ENCODE peak calls at places on chromosomes 6 and 20, in ten cellular contexts. U is heart right ventricle, K is cardiac muscle cell, F is heart left ventricle, Q is mammary epithelial cell, T is OCI-LY7, Y is stomach, A is tibial nerve, B is PC-9, G is prostate gland. O is an unnamed sample. For H3K4me1, the result is how much of the 10 kb centered on the place peaks cover.

GRCh38 chr6:165551828-165552227 is 111.2 kb downstream of the PDE10A start:
- DNase-seq in T (no peak), G (no peak), Y (no peak), B (no peak), U (no peak), A (no peak), F (no peak), Q (no peak), K (no peak), O (no peak)

GRCh38 chr6:119310486-119311036 is 39.0 kb downstream of the MAN1A1 start:
- DNase-seq in A (no peak), G (no peak), F (no peak), T (no peak), Q (no peak), U (no peak), Y (no peak), B (no peak), K (no peak), O (no peak)

GRCh38 chr6:109406196-109406595 is 23.9 kb upstream of the CD164 start:
- DNase-seq in U (no peak), A (no peak), Y (no peak), G (no peak), F (no peak), Q (peak), K (no peak), B (no peak), T (no peak), O (no peak)

GRCh38 chr6:149289192-149289741 is 28.2 kb upstream of the TAB2 start:
- DNase-seq in F (no peak), Y (no peak), A (no peak), Q (no peak), B (no peak), K (no peak), U (no peak), T (no peak), G (no peak), O (no peak)

GRCh38 chr6:103405321-103405720 is 1454.4 kb downstream of the HACE1 start:
- DNase-seq in F (no peak), Y (no peak), T (no peak), B (no peak), K (no peak), U (no peak), Q (no peak), G (no peak), A (no peak), O (no peak)

GRCh38 chr6:88780714-88781389 is 182.6 kb downstream of the RNGTT start:
- DNase-seq in Y (no peak), K (peak), B (peak), F (peak), G (peak), Q (peak), A (no peak), U (no peak), T (peak), O (peak)

GRCh38 chr20:52924411-52925271 is 47.5 kb upstream of the TSHZ2 start:
- DNase-seq in K (no peak), G (no peak), U (no peak), Q (peak), Y (no peak), A (no peak), B (no peak), F (no peak), T (no peak), O (no peak)

GRCh38 chr6:78947529-78947928 is 80.2 kb downstream of the IRAK1BP1 start:
- DNase-seq in Y (no peak), U (no peak), A (no peak), K (no peak), F (no peak), G (no peak), B (no peak), T (no peak), Q (no peak), O (no peak)

GRCh38 chr20:62977613-62978558 is 25.4 kb downstream of the SLC17A9 start:
- DNase-seq in B (no peak), F (no peak), Y (peak), T (peak), Q (no peak), A (no peak), K (no peak), U (no peak), G (no peak), O (no peak)

GRCh38 chr6:593907-594212 is 63.0 kb downstream of the HUS1B start:
- DNase-seq in Q (no peak), T (no peak), U (no peak), B (no peak), G (no peak), F (no peak), Y (no peak), K (no peak), A (no peak), O (no peak)

GRCh38 chr6:52532457-52532856 is 44.4 kb downstream of the TRAM2 start:
- DNase-seq in F (no peak), A (no peak), G (no peak), U (no peak), Y (no peak), K (no peak), B (no peak), T (no peak), Q (no peak), O (no peak)

GRCh38 chr6:37524025-37524647 is 24.4 kb upstream of the CCDC167 start:
- DNase-seq in K (no peak), F (no peak), Y (no peak), Q (no peak), T (no peak), U (no peak), A (no peak), G (no peak), B (no peak), O (no peak)

GRCh38 chr20:50226093-50226974 is 35.7 kb downstream of the CEBPB start:
- DNase-seq in U (no peak), Y (no peak), F (peak), K (no peak), A (peak), T (no peak), Q (no peak), B (no peak), G (no peak), O (peak)

GRCh38 chr20:48286571-48287551 is 501.6 kb upstream of the SULF2 start:
- DNase-seq in B (no peak), Q (no peak), G (no peak), U (no peak), A (no peak), K (no peak), Y (no peak), F (no peak), T (no peak), O (no peak)

GRCh38 chr6:38436726-38437465 is 202.8 kb downstream of the BTBD9 start:
- DNase-seq in A (no peak), K (no peak), U (no peak), Y (no peak), B (peak), F (no peak), T (no peak), Q (peak), G (no peak), O (no peak)

GRCh38 chr6:123393333-123393732 is 243.4 kb downstream of the TRDN start:
- DNase-seq in F (no peak), T (peak), G (no peak), B (no peak), A (no peak), Y (no peak), U (no peak), Q (no peak), K (no peak), O (no peak)

GRCh38 chr20:38617011-38617829 is 15.6 kb downstream of the ARHGAP40 start:
- DNase-seq in K (no peak), B (peak), U (no peak), T (no peak), G (no peak), Q (peak), F (no peak), Y (no peak), A (no peak), O (no peak)

GRCh38 chr6:137799950-137800568 is 67.0 kb upstream of the TNFAIP3 start:
- DNase-seq in Y (no peak), K (peak), Q (peak), U (no peak), B (no peak), G (peak), A (no peak), F (peak), T (peak), O (peak)

GRCh38 chr6:120764312-120764711 is 570.0 kb downstream of the TBC1D32 start:
- DNase-seq in B (no peak), A (no peak), T (no peak), F (no peak), U (no peak), G (no peak), K (no peak), Y (no peak), Q (peak), O (no peak)

GRCh38 chr6:21395121-21395520 is 198.4 kb upstream of the SOX4 start:
- DNase-seq in G (no peak), K (no peak), Y (no peak), T (no peak), B (peak), A (no peak), U (no peak), F (no peak), Q (peak), O (no peak)

GRCh38 chr6:13159295-13159694 is 169.0 kb downstream of the TBC1D7 start:
- DNase-seq in T (no peak), U (no peak), B (no peak), G (no peak), Q (no peak), F (no peak), A (no peak), K (no peak), Y (no peak), O (no peak)

GRCh38 chr6:117555262-117555849 is 47.0 kb downstream of the GOPC start:
- DNase-seq in K (no peak), G (no peak), T (no peak), F (no peak), Y (no peak), A (no peak), U (no peak), Q (peak), B (no peak), O (no peak)

GRCh38 chr6:132888701-132889100 is 74.3 kb downstream of the RPS12 start:
- DNase-seq in Q (no peak), B (no peak), F (no peak), A (no peak), G (no peak), T (no peak), U (no peak), K (no peak), Y (no peak), O (no peak)

GRCh38 chr6:91079939-91080338 is 493.1 kb upstream of the MAP3K7 start:
- DNase-seq in B (no peak), K (no peak), F (no peak), G (no peak), Q (no peak), Y (no peak), T (no peak), U (no peak), A (no peak), O (no peak)

GRCh38 chr6:136749359-136749758 is 42.9 kb downstream of the MAP3K5 start:
- DNase-seq in K (no peak), B (no peak), F (no peak), Y (no peak), Q (no peak), T (no peak), A (no peak), G (no peak), U (no peak), O (no peak)

GRCh38 chr6:113445201-113445600 is 411.9 kb upstream of the MARCKS start:
- DNase-seq in Y (no peak), T (no peak), U (no peak), G (no peak), A (no peak), B (no peak), K (no peak), Q (no peak), F (no peak), O (no peak)

GRCh38 chr6:136737343-136738177 is 54.7 kb downstream of the MAP3K5 start:
- DNase-seq in B (no peak), T (no peak), Q (peak), Y (no peak), K (peak), U (no peak), G (no peak), A (no peak), F (no peak), O (no peak)

GRCh38 chr6:95856876-95857364 is 158.9 kb upstream of the FUT9 start:
- DNase-seq in B (no peak), A (no peak), Q (no peak), U (no peak), F (no peak), G (no peak), Y (no peak), K (no peak), T (no peak), O (no peak)

GRCh38 chr6:140671926-140672325 is 1297.5 kb upstream of the CITED2 start:
- DNase-seq in G (no peak), Y (no peak), U (no peak), T (peak), Q (peak), K (no peak), B (no peak), F (no peak), A (no peak), O (no peak)

GRCh38 chr20:63138855-63139341 is 77.0 kb downstream of the YTHDF1 start:
- DNase-seq in B (no peak), A (no peak), F (no peak), T (no peak), U (peak), K (no peak), Y (no peak), Q (peak), G (no peak), O (no peak)

GRCh38 chr6:9397981-9398559 is 962.7 kb upstream of the SLC35B3 start:
- DNase-seq in K (peak), Y (peak), U (peak), T (no peak), B (no peak), Q (no peak), A (no peak), G (peak), F (peak), O (peak)

GRCh38 chr20:40860487-40860902 is 168.1 kb upstream of the TOP1 start:
- DNase-seq in T (no peak), Y (no peak), Q (peak), K (no peak), G (no peak), U (no peak), F (no peak), B (no peak), A (no peak), O (no peak)

GRCh38 chr20:39458452-39458851 is 496.3 kb downstream of the DHX35 start:
- DNase-seq in Q (no peak), Y (no peak), G (no peak), U (no peak), K (no peak), T (no peak), A (no peak), F (no peak), B (no peak), O (no peak)

GRCh38 chr20:20837574-20838021 is 125.2 kb upstream of the RALGAPA2 start:
- DNase-seq in K (peak), T (peak), B (no peak), Q (no peak), A (peak), F (peak), G (peak), U (peak), Y (peak), O (peak)

GRCh38 chr6:49462071-49462470 is 982 bp downstream of the MMUT start:
- DNase-seq in U (no peak), Y (no peak), A (no peak), B (no peak), Q (peak), F (no peak), T (peak), G (no peak), K (no peak), O (no peak)

GRCh38 chr6:148907573-148907972 is 160.7 kb downstream of the UST start:
- DNase-seq in U (no peak), Y (no peak), B (no peak), T (no peak), K (no peak), G (no peak), Q (no peak), F (no peak), A (no peak), O (no peak)

GRCh38 chr20:36871640-36872570 is 4.0 kb upstream of the TLDC2 start:
- DNase-seq in U (no peak), Y (no peak), T (no peak), G (no peak), F (no peak), Q (no peak), A (no peak), B (no peak), K (peak), O (no peak)

GRCh38 chr6:116616757-116617093 is 446 bp downstream of the RSPH4A start:
- DNase-seq in T (no peak), Q (no peak), K (peak), Y (no peak), B (no peak), A (no peak), F (peak), U (peak), G (no peak), O (no peak)

GRCh38 chr6:66663127-66663526 is 956.1 kb upstream of the EYS start:
- DNase-seq in F (no peak), K (no peak), A (no peak), T (no peak), Q (no peak), G (no peak), Y (no peak), B (no peak), U (no peak), O (no peak)
- TF ChIP-seq CTCF in F (no peak), K (no peak), A (no peak), T (no peak), Q (no peak), G (no peak), Y (no peak), B (no peak), U (no peak), O (no peak)

GRCh38 chr20:46007671-46008070 is 1.0 kb upstream of the MMP9 start:
- DNase-seq in B (no peak), Y (no peak), Q (no peak), A (no peak), K (no peak), F (no peak), G (no peak), U (no peak), T (no peak), O (no peak)
- H3K4me1 ChIP-seq in B (under half), Y (half or more), Q (under half), A (under half), K (under half), F (under half), G (under half), U (under half), T (under half), O (under half)

GRCh38 chr20:57902478-57902877 is 192.7 kb upstream of the PMEPA1 start:
- DNase-seq in G (no peak), U (no peak), A (no peak), B (peak), K (no peak), Y (no peak), F (no peak), T (no peak), Q (peak), O (no peak)
- TF ChIP-seq CTCF in G (no peak), U (no peak), A (no peak), B (peak), K (no peak), Y (no peak), F (no peak), T (no peak), Q (peak), O (no peak)

GRCh38 chr6:107496892-107497684 is 7.2 kb downstream of the SOBP start:
- DNase-seq in Q (no peak), T (no peak), U (no peak), Y (no peak), G (no peak), K (no peak), B (no peak), A (no peak), F (no peak), O (no peak)
- H3K4me1 ChIP-seq in Q (under half), T (half or more), U (half or more), Y (half or more), G (under half), K (under half), B (under half), A (under half), F (half or more), O (under half)

DNA sequence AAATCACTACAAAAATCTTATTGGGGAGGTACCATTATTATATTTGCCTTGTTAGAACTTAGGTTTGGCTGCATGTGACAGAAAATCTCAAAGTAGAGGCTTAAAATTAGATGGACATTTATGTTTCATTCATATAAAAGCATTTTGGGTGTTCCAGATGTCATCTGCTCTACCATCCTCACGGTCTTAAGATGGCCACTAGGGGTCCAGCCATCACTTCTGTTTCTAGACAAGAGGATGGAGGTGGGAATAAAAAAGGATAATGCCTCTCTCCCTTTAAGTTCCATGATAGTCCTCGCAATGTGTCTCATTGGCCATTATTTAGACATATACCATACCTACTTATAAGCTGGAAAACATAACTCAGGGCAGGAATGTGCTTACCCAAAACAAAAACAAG is 929.5 kb downstream of the KIF16B start:
- DNase-seq in Y (no peak), U (no peak), K (no peak), T (peak), G (no peak), F (no peak), Q (no peak), B (no peak), A (no peak), O (no peak)
- TF ChIP-seq CTCF in Y (no peak), U (no peak), K (no peak), T (peak), G (no peak), F (no peak), Q (peak), B (peak), A (no peak), O (no peak)

O was measured in lung.